ENCODE peak calls at places on chromosomes 12 and 14, in eight cellular contexts. B is AG04449, C is A172, P is endodermal cell, Z is NCI-H1105 treated with DMSO at 0.1 percent for 48 hours, E is GM12892, K is heart left ventricle, F is NCI-H1436 treated with DMSO at 0.1 percent for 48 hours. A is an unnamed sample.

GRCh38 chr12:124443929-124444712 is 123.3 kb downstream of the NCOR2 start:
- DNase-seq in P (no peak), F (no peak), B (no peak), Z (no peak), C (no peak), E (no peak), K (no peak), A (no peak)

GRCh38 chr12:96237465-96238077 is 43.4 kb downstream of the ELK3 start:
- DNase-seq in C (peak; percentile 91), K (peak; percentile 82), P (peak; percentile 46), E (no peak), F (no peak), Z (no peak), B (peak; percentile 85), A (no peak)

GRCh38 chr12:56231184-56231582 is 1.3 kb downstream of the SLC39A5 start:
- DNase-seq in P (no peak), E (no peak), C (no peak), B (no peak), K (no peak), F (no peak), Z (no peak), A (no peak)

GRCh38 chr12:851913-852312 is 97.6 kb downstream of the RAD52 start:
- DNase-seq in P (no peak), B (no peak), K (no peak), C (peak; percentile 13), E (no peak), Z (no peak), F (no peak), A (no peak)

GRCh38 chr14:49768301-49769121 is 558 bp downstream of the KLHDC2 start:
- DNase-seq in P (peak; percentile 82), Z (peak; percentile 46), E (peak; percentile 30), B (no peak), F (no peak), K (peak; percentile 58), C (peak; percentile 34), A (peak; percentile 43)

GRCh38 chr14:52286659-52287649 is 19.5 kb downstream of the PTGDR start:
- DNase-seq in K (no peak), B (no peak), P (no peak), Z (no peak), F (no peak), E (no peak), C (no peak), A (no peak)

GRCh38 chr12:56565510-56566101 is 44.0 kb downstream of the RBMS2 start:
- DNase-seq in P (peak; percentile 77), C (peak; percentile 64), Z (no peak), K (peak; percentile 91), F (no peak), B (peak; percentile 5), E (peak; percentile 27), A (peak; percentile 5)

GRCh38 chr12:31315089-31315725 is 10.7 kb downstream of the SINHCAF start:
- DNase-seq in E (no peak), F (no peak), C (no peak), K (no peak), Z (no peak), P (no peak), B (no peak), A (no peak)

GRCh38 chr14:102088012-102088792 is 1.4 kb upstream of the HSP90AA1 start:
- DNase-seq in P (peak; percentile 90), K (peak; percentile 63), Z (no peak), E (peak; percentile 48), F (no peak), B (no peak), C (no peak), A (no peak)

GRCh38 chr12:47277972-47278448 is 198.3 kb upstream of the AMIGO2 start:
- DNase-seq in E (no peak), B (peak; percentile 77), K (no peak), P (no peak), C (peak; percentile 98), Z (no peak), F (no peak), A (no peak)

GRCh38 chr14:72643317-72643801 is 250.5 kb downstream of the DPF3 start:
- DNase-seq in P (no peak), Z (no peak), K (peak; percentile 74), F (no peak), E (no peak), C (peak; percentile 97), B (peak; percentile 95), A (no peak)

GRCh38 chr12:124804011-124804621 is 59.5 kb downstream of the SCARB1 start:
- DNase-seq in B (no peak), C (peak; percentile 42), P (peak; percentile 84), E (no peak), K (no peak), Z (no peak), F (no peak), A (no peak)

A was measured in NCI-H748 treated with DMSO at 0.1 percent for 48 hours.